ENCODE peak calls at places on chromosomes 7 and 10, in four cellular contexts. B, H, G and J are unnamed samples.

GRCh38 chr7:27767374-27767773 is 27.4 kb downstream of the TAX1BP1 start:
- DNase-seq in H (no peak), B (peak; percentile 61), G (no peak), J (no peak)

GRCh38 chr10:79047875-79048638 is 20.7 kb upstream of the ZMIZ1 start:
- DNase-seq in H (no peak), B (no peak), G (no peak), J (no peak)

GRCh38 chr7:73978681-73979563 is 49.1 kb upstream of the ELN start:
- DNase-seq in B (peak; percentile 26), G (peak; percentile 92), H (peak; percentile 20), J (peak; percentile 45)

GRCh38 chr10:70368774-70369482 is 13.5 kb downstream of the LRRC20 start:
- DNase-seq in B (no peak), G (peak; percentile 76), H (no peak), J (no peak)

GRCh38 chr7:5692112-5692844 is 89.2 kb downstream of the RNF216 start:
- DNase-seq in H (peak; percentile 98), G (no peak), B (peak; percentile 89), J (peak; percentile 92)

GRCh38 chr7:115838829-115839228 is 191.7 kb downstream of the TFEC start:
- DNase-seq in G (no peak), B (no peak), H (peak; percentile 37), J (no peak)

GRCh38 chr7:158394936-158395335 is 192.7 kb downstream of the PTPRN2 start:
- DNase-seq in H (no peak), G (no peak), B (no peak), J (no peak)

GRCh38 chr7:81190997-81191747 is 272.3 kb upstream of the SEMA3C start:
- DNase-seq in B (peak; percentile 40), H (peak; percentile 81), G (no peak), J (peak; percentile 45)

GRCh38 chr7:1663857-1664651 is 6.0 kb upstream of the ELFN1 start:
- DNase-seq in G (no peak), H (no peak), B (no peak), J (no peak)

GRCh38 chr7:2520131-2520807 is 695 bp downstream of the LFNG start:
- DNase-seq in H (no peak), B (no peak), G (peak; percentile 52), J (peak; percentile 18)

GRCh38 chr10:122487231-122487765 is 25.9 kb downstream of the HTRA1 start:
- DNase-seq in B (no peak), H (peak; percentile 66), G (no peak), J (no peak)

GRCh38 chr7:128135275-128136214 is 104.3 kb upstream of the LRRC4 start:
- DNase-seq in G (peak; percentile 76), H (peak; percentile 44), B (peak; percentile 31), J (peak; percentile 27)

GRCh38 chr10:110209399-110209925 is 2.1 kb downstream of the MXI1 start:
- DNase-seq in H (peak; percentile 76), B (peak; percentile 57), G (peak; percentile 44), J (peak; percentile 62)

GRCh38 chr10:100811752-100812750 is 66.7 kb downstream of the PAX2 start:
- DNase-seq in H (no peak), B (no peak), G (no peak), J (no peak)

GRCh38 chr7:142607351-142607750 is 141.9 kb upstream of the PRSS1 start:
- DNase-seq in H (peak; percentile 10), G (no peak), B (no peak), J (no peak)

GRCh38 chr7:16675277-16675676 is 29.3 kb downstream of the BZW2 start:
- DNase-seq in H (no peak), B (no peak), G (peak; percentile 29), J (no peak)

GRCh38 chr7:85041599-85042216 is 145.1 kb downstream of the SEMA3D start:
- DNase-seq in B (peak; percentile 63), G (peak; percentile 77), H (peak; percentile 71), J (peak; percentile 6)

GRCh38 chr7:155231241-155231800 is 66.4 kb upstream of the INSIG1 start:
- DNase-seq in H (no peak), B (no peak), G (no peak), J (no peak)

GRCh38 chr7:4000934-4001333 is 681.2 kb upstream of the FOXK1 start:
- DNase-seq in G (no peak), H (no peak), B (no peak), J (no peak)

GRCh38 chr10:31947144-31947926 is 18.7 kb upstream of the ARHGAP12 start:
- DNase-seq in B (peak; percentile 75), G (peak; percentile 84), H (peak; percentile 92), J (peak; percentile 64)

GRCh38 chr7:123148813-123149212 is 51.0 kb downstream of the SLC13A1 start:
- DNase-seq in G (no peak), B (no peak), H (no peak), J (no peak)

GRCh38 chr7:133545613-133546012 is 292.7 kb downstream of the EXOC4 start:
- DNase-seq in H (peak; percentile 42), G (no peak), B (no peak), J (peak; percentile 1)

GRCh38 chr7:111029574-111030357 is 61.2 kb upstream of the LRRN3 start:
- DNase-seq in H (peak; percentile 10), B (no peak), G (no peak), J (no peak)

GRCh38 chr10:117477961-117478670 is 64.4 kb upstream of the EMX2 start:
- DNase-seq in G (peak; percentile 29), B (no peak), H (peak; percentile 92), J (peak; percentile 55)

GRCh38 chr10:79187545-79187940 is 118.8 kb downstream of the ZMIZ1 start:
- DNase-seq in G (no peak), H (no peak), B (no peak), J (no peak)

GRCh38 chr7:94251-94801 is 98.0 kb upstream of the FAM20C start:
- DNase-seq in H (no peak), G (no peak), B (no peak), J (no peak)

GRCh38 chr7:155808551-155809331 is 3.5 kb downstream of the SHH start:
- DNase-seq in B (no peak), H (no peak), G (peak; percentile 66), J (no peak)

GRCh38 chr10:83952273-83952672 is 187.0 kb upstream of the GHITM start:
- DNase-seq in G (no peak), H (no peak), B (no peak), J (no peak)

GRCh38 chr7:117111532-117111931 is 158.2 kb downstream of the ST7 start:
- DNase-seq in H (no peak), B (no peak), G (no peak), J (no peak)

GRCh38 chr10:8705415-8705814 is 650.9 kb downstream of the GATA3 start:
- DNase-seq in G (no peak), B (no peak), H (peak; percentile 29), J (no peak)

GRCh38 chr7:56092789-56093531 is at the start of gene PHKG1:
- DNase-seq in B (peak; percentile 26), H (peak; percentile 50), G (peak; percentile 26), J (peak; percentile 92)

GRCh38 chr10:71799112-71799511 is 25.8 kb upstream of the VSIR start:
- DNase-seq in H (no peak), G (no peak), B (no peak), J (no peak)

GRCh38 chr7:4845740-4846142 is 16.1 kb downstream of the PAPOLB start:
- DNase-seq in B (no peak), G (no peak), H (no peak), J (peak; percentile 39)

GRCh38 chr10:130555411-130555750 is 419.2 kb downstream of the GLRX3 start:
- DNase-seq in G (no peak), B (no peak), H (no peak), J (no peak)

GRCh38 chr10:72785422-72785818 is 93.5 kb downstream of the MCU start:
- DNase-seq in H (no peak), B (no peak), G (no peak), J (no peak)

GRCh38 chr10:101293007-101293723 is 60.8 kb upstream of the BTRC start:
- DNase-seq in G (no peak), H (no peak), B (no peak), J (no peak)

GRCh38 chr10:15223174-15223573 is 54.7 kb upstream of the NMT2 start:
- DNase-seq in H (no peak), G (no peak), B (no peak), J (peak; percentile 48)

GRCh38 chr7:100577103-100577502 is 3.4 kb upstream of the SAP25 start:
- DNase-seq in B (no peak), H (no peak), G (no peak), J (no peak)
- H3K36me3 ChIP-seq in B (peaks cover 82% of the 10 kb centered on the region), H (peaks cover 56% of the 10 kb centered on the region), G (peaks cover 11% of the 10 kb centered on the region), J (no peaks in the 10 kb centered on the region)

GRCh38 chr10:112799726-112800510 is 150.1 kb upstream of the TCF7L2 start:
- DNase-seq in G (no peak), H (no peak), B (no peak), J (no peak)
- H3K27me3 ChIP-seq in G (no peaks in the 10 kb centered on the region), H (no peaks in the 10 kb centered on the region), B (no peaks in the 10 kb centered on the region), J (no peaks in the 10 kb centered on the region)

DNA sequence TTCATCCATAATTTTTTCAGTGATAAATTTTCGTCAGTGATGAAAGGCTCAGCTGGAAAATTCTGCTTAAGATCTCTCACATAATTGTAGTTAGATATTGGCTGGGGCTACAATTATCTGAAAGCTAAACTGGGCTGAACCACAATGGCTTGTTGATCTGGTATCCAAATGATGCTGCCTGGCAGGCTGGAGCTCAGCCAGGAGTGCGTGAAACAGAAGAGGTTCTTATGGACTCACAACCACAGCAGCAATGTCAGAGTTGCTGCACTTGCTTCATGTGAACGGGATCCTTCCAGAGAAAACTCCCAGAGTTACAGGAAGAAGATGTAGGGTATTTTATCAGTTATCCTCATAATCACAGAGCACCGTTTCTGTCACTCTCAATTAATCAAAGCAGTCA is 533.2 kb upstream of the POM121L12 start:
- DNase-seq in G (no peak), H (no peak), B (no peak), J (no peak)
- H3K4me3 ChIP-seq in G (no peak overlapping the region), H (no peak overlapping the region), B (no peak overlapping the region), J (no peak overlapping the region)

DNA sequence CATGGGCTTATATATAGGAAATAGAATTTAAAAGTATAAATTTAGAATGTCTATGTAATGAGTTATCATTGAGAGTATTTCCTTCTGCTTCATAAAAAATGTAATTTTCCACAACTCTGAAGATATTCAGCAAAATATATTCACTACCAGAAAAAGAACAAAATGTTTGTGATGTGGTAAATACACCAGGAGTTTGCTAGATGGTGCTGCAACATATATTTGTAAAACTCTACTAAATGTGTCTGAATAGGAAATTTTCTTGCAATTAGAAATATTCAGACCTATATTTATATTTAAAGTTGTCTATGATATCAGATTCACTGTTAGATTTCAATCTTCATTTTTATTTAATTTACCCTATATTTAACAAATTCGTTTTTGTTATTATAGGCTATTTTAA is 201.1 kb downstream of the PPP1R3A start:
- DNase-seq in H (no peak), B (no peak), G (no peak), J (no peak)
- H3K36me3 ChIP-seq in H (no peaks in the 10 kb centered on the region), B (no peaks in the 10 kb centered on the region), G (no peaks in the 10 kb centered on the region), J (no peaks in the 10 kb centered on the region)

GRCh38 chr10:67875340-67876238 is 8.9 kb upstream of the SIRT1 start:
- DNase-seq in H (no peak), G (no peak), B (no peak), J (no peak)

GRCh38 chr10:67883710-67884312 is 645 bp upstream of the SIRT1 start:
- DNase-seq in B (peak; percentile 1), H (no peak), G (no peak), J (no peak)

GRCh38 chr10:67878133-67878532 is 6.3 kb upstream of the SIRT1 start:
- DNase-seq in H (no peak), G (no peak), B (no peak), J (no peak)
- H3K27me3 ChIP-seq in H (no peaks in the 10 kb centered on the region), G (no peaks in the 10 kb centered on the region), B (no peaks in the 10 kb centered on the region), J (no peaks in the 10 kb centered on the region)

GRCh38 chr10:5547684-5547933 is 22.8 kb downstream of the CALML3 start:
- DNase-seq in B (no peak), G (no peak), H (no peak), J (peak; percentile 15)
- H3K4me3 ChIP-seq in B (peak overlapping the region; percentile 2), G (no peak overlapping the region), H (peak overlapping the region; percentile 11), J (peak overlapping the region; percentile 2)

GRCh38 chr7:96088579-96088978 is 233.3 kb downstream of the SLC25A13 start:
- DNase-seq in B (peak; percentile 46), G (no peak), H (peak; percentile 91), J (no peak)
- H3K36me3 ChIP-seq in B (no peaks in the 10 kb centered on the region), G (no peaks in the 10 kb centered on the region), H (no peaks in the 10 kb centered on the region), J (no peaks in the 10 kb centered on the region)